ENCODE peak calls at places on chromosomes 7 and 10, in five cellular contexts. G, Z, A, P and K are unnamed samples. For H3K4me1, the result is how much of the 10 kb centered on the place peaks cover.

GRCh38 chr10:119360181-119360921 is 153.0 kb downstream of the GRK5 start:
- DNase-seq in P (no peak), Z (no peak), G (no peak), A (no peak), K (no peak)

GRCh38 chr7:111958889-111959288 is 247.3 kb downstream of the DOCK4 start:
- DNase-seq in Z (no peak), A (no peak), G (peak), P (no peak), K (no peak)

GRCh38 chr10:56231436-56231835 is 129.6 kb downstream of the ZWINT start:
- DNase-seq in Z (no peak), P (no peak), A (no peak), G (peak), K (no peak)

GRCh38 chr7:130290745-130291144 is 2.2 kb upstream of the CPA4 start:
- DNase-seq in Z (peak), G (peak), P (no peak), A (no peak), K (no peak)

GRCh38 chr10:6046458-6047325 is 15.5 kb downstream of the IL2RA start:
- DNase-seq in A (no peak), P (no peak), G (no peak), Z (no peak), K (no peak)

GRCh38 chr10:107971973-107972372 is 807.5 kb upstream of the SORCS1 start:
- DNase-seq in Z (peak), A (no peak), G (peak), P (no peak), K (no peak)

GRCh38 chr10:63206997-63207952 is 74.1 kb downstream of the NRBF2 start:
- DNase-seq in Z (peak), G (peak), P (no peak), A (no peak), K (no peak)

GRCh38 chr10:47205199-47205598 is 94.8 kb upstream of the GDF10 start:
- DNase-seq in A (no peak), Z (no peak), P (no peak), G (no peak), K (no peak)

GRCh38 chr7:151923097-151923876 is 33.0 kb upstream of the GALNTL5 start:
- DNase-seq in P (no peak), G (peak), Z (no peak), A (no peak), K (peak)

GRCh38 chr10:90871279-90871760 is 454 bp upstream of the RPP30 start:
- DNase-seq in P (no peak), G (peak), Z (peak), A (peak), K (no peak)

GRCh38 chr7:151179287-151179860 is 7.7 kb downstream of the ASB10 start:
- DNase-seq in G (no peak), A (no peak), Z (no peak), P (no peak), K (no peak)

GRCh38 chr7:130489140-130489967 is 2.5 kb upstream of the MEST start:
- DNase-seq in P (no peak), Z (peak), G (no peak), A (no peak), K (no peak)

GRCh38 chr10:79150444-79150754 is 81.6 kb downstream of the ZMIZ1 start:
- DNase-seq in A (no peak), G (no peak), Z (no peak), P (no peak), K (no peak)

GRCh38 chr7:40799493-40800406 is 664.9 kb downstream of the SUGCT start:
- DNase-seq in Z (no peak), G (no peak), A (no peak), P (no peak), K (no peak)

GRCh38 chr7:17027143-17027802 is 145.5 kb upstream of the AGR3 start:
- DNase-seq in A (no peak), Z (no peak), G (no peak), P (no peak), K (no peak)

GRCh38 chr7:98826811-98827231 is 43.0 kb downstream of the TMEM130 start:
- DNase-seq in G (no peak), Z (no peak), P (no peak), A (peak), K (no peak)

GRCh38 chr7:139875821-139876241 is 46.8 kb downstream of the TBXAS1 start:
- DNase-seq in A (no peak), Z (no peak), P (no peak), G (no peak), K (peak)

GRCh38 chr10:121375201-121375600 is 223.0 kb downstream of the FGFR2 start:
- DNase-seq in G (no peak), Z (no peak), A (no peak), P (no peak), K (no peak)
- H3K27ac ChIP-seq in G (no peak), Z (no peak), A (no peak), P (no peak), K (no peak)

GRCh38 chr7:100153713-100154519 is 4.6 kb downstream of the TRAPPC14 start:
- DNase-seq in P (no peak), Z (no peak), G (no peak), A (no peak), K (no peak)

GRCh38 chr7:100155553-100156317 is 2.8 kb downstream of the TRAPPC14 start:
- DNase-seq in A (no peak), Z (no peak), P (no peak), G (no peak), K (no peak)

GRCh38 chr7:100154651-100155491 is 3.7 kb downstream of the TRAPPC14 start:
- DNase-seq in Z (no peak), A (no peak), G (no peak), P (no peak), K (no peak)

GRCh38 chr7:100152404-100152803 is 3.7 kb downstream of the LAMTOR4 start:
- DNase-seq in P (no peak), A (no peak), Z (no peak), G (no peak), K (no peak)

GRCh38 chr7:100152937-100153666 is 4.4 kb downstream of the LAMTOR4 start:
- DNase-seq in A (no peak), G (no peak), P (no peak), Z (no peak), K (no peak)
- H3K4me1 ChIP-seq in A (under half), G (under half), P (under half), Z (under half), K (half or more)

DNA sequence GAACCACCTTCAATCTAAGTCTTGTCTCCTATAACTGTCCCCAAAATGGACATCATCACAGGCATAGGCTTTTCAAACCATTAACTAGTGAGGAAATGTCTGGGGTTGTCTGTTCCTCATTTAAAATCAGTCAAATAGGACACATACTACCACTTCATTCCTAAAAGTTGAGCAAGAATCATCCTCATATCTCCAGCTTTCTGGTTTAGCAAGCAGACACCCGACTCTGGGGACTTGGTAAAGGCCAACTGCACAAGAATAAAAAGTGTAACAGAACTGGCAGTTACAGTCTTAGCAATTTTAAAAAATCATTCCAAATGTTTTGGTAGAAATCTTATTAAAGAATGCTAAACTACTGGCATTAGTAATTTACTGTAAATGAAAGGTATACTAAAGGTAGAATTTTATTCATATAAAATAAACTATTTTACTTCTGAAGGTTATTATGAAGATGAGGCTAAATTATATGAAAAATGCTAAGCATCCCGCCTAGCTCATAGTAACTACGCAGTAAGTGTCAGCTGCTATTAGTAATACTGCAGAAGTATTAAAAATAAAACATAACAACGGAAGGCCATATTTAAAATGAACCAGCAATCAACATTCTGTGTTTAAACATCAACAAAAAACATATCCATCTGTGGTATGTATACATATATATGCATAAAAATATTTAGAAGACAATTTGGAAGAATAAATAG is 60.8 kb downstream of the ZNF438 start:
- DNase-seq in Z (no peak), G (no peak), A (peak), P (no peak), K (no peak)
- H3K27ac ChIP-seq in Z (no peak), G (no peak), A (peak), P (peak), K (no peak)

DNA sequence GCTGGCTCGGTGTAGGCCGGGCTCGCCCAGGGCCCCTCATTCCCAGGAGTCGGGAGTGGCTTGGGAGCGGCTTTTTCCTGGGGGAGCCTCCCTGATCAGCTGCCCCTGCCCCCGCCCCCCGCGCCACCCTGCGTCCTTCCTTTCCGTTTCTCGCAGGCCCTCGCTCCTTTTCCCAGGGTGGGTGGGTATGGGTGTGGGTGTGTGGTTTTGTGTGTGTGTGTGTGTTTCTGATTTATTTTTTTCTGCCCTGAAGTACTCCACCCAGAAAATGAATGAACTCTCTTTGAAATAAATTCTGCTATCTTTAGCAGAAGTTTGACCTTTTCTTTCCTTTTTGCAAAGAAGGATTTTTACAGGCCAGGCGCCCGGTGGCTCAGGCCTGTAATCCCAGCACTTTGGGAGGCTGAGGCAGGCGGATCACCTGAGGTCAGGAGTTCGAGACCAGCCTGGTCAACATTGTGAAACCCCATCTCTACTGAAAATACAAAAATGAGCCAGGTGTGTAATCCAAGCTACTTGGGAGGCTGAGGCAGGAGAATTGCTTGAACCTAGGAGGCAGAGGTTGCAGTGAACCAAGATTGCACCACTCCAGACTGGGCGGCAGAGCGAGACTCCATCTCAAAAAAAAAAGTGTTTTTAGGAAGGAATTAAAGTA is 30.0 kb upstream of the AP5Z1 start:
- DNase-seq in G (no peak), Z (no peak), P (no peak), A (no peak), K (no peak)
- H3K4me1 ChIP-seq in G (under half), Z (under half), P (under half), A (under half), K (half or more)